ENCODE peak calls at places on chromosomes 11 and 22, in nine cellular contexts. H is naive thymus-derived CD4-positive, alpha-beta T cell; Y is stimulated activated CD4-positive, alpha-beta T cell treated with anti-CD3 and anti-CD28 coated beads, Interleukin-15, amount 100 ng/mL, for 24 hours; F is NCI-H69; O is activated effector memory CD4-positive, alpha-beta T cell treated with Interleukin-2 at 50 U/mL for 16 hours; R is effector CD4-positive, alpha-beta T cell; A is endodermal cell; E is psoas muscle; B is retinal pigment epithelial cell. S is an unnamed sample.
A peak's percentile ranks its signal among the peaks of the same experiment; 100 is the strongest.

GRCh38 chr11:113806403-113806802 is 26.8 kb downstream of the CLDN25 start:
- DNase-seq in H (no peak), Y (peak; percentile 8), F (peak; percentile 73), O (no peak), R (no peak), A (peak; percentile 90), E (no peak), B (no peak), S (no peak)

GRCh38 chr11:126098204-126098769 is 35.6 kb upstream of the CDON start:
- DNase-seq in H (no peak), Y (no peak), F (no peak), O (no peak), R (no peak), A (peak; percentile 46), E (no peak), B (no peak), S (no peak)

GRCh38 chr11:73425118-73425517 is 48.9 kb downstream of the RELT start:
- DNase-seq in H (no peak), Y (no peak), F (no peak), O (no peak), R (no peak), A (no peak), E (no peak), B (no peak), S (no peak)

GRCh38 chr11:66556086-66556485 is 9.4 kb downstream of the ACTN3 start:
- DNase-seq in H (no peak), Y (no peak), F (peak; percentile 66), O (no peak), R (no peak), A (no peak), E (no peak), B (no peak), S (no peak)

GRCh38 chr11:12291767-12292166 is 85.6 kb upstream of the PARVA start:
- DNase-seq in H (no peak), Y (no peak), F (no peak), O (no peak), R (no peak), A (no peak), E (no peak), B (no peak), S (no peak)

GRCh38 chr11:131297441-131297840 is 73.0 kb upstream of the NTM start:
- DNase-seq in H (no peak), Y (no peak), F (no peak), O (no peak), R (no peak), A (no peak), E (no peak), B (no peak), S (no peak)

GRCh38 chr11:70542406-70542805 is 144.1 kb downstream of the CTTN start:
- DNase-seq in H (no peak), Y (no peak), F (no peak), O (no peak), R (no peak), A (no peak), E (peak; percentile 22), B (no peak), S (no peak)

GRCh38 chr22:42959472-42960145 is 55.3 kb downstream of the PACSIN2 start:
- DNase-seq in H (no peak), Y (no peak), F (peak; percentile 41), O (no peak), R (no peak), A (peak; percentile 51), E (no peak), B (peak; percentile 96), S (no peak)

GRCh38 chr11:1760351-1761109 is 3.2 kb downstream of the CTSD start:
- DNase-seq in H (no peak), Y (no peak), F (no peak), O (no peak), R (no peak), A (no peak), E (peak; percentile 97), B (peak; percentile 56), S (no peak)

GRCh38 chr22:29914165-29914564 is 31.2 kb downstream of the MTMR3 start:
- DNase-seq in H (no peak), Y (no peak), F (peak; percentile 40), O (no peak), R (no peak), A (no peak), E (no peak), B (peak; percentile 59), S (no peak)

GRCh38 chr22:41360126-41360525 is 21.6 kb upstream of the TEF start:
- DNase-seq in H (no peak), Y (no peak), F (no peak), O (no peak), R (no peak), A (peak; percentile 84), E (no peak), B (peak; percentile 54), S (no peak)

GRCh38 chr11:112786196-112786595 is 175.0 kb upstream of the NCAM1 start:
- DNase-seq in H (no peak), Y (no peak), F (no peak), O (no peak), R (no peak), A (no peak), E (no peak), B (no peak), S (no peak)

GRCh38 chr11:111344032-111344431 is 35.0 kb downstream of the POU2AF1 start:
- DNase-seq in H (no peak), Y (no peak), F (peak; percentile 38), O (no peak), R (no peak), A (peak; percentile 38), E (peak; percentile 78), B (no peak), S (no peak)

GRCh38 chr11:16326679-16327297 is 29.6 kb downstream of the SOX6 start:
- DNase-seq in H (no peak), Y (no peak), F (no peak), O (no peak), R (no peak), A (no peak), E (no peak), B (no peak), S (no peak)

GRCh38 chr11:68010058-68011041 is at the start of gene ALDH3B1:
- DNase-seq in H (no peak), Y (no peak), F (peak; percentile 61), O (no peak), R (no peak), A (peak; percentile 86), E (peak; percentile 96), B (peak; percentile 67), S (peak; percentile 54)

GRCh38 chr11:720642-721346 is 14.8 kb downstream of the EPS8L2 start:
- DNase-seq in H (no peak), Y (peak; percentile 47), F (peak; percentile 90), O (no peak), R (peak; percentile 57), A (peak; percentile 97), E (no peak), B (no peak), S (no peak)

GRCh38 chr11:80371931-80372330 is 931.1 kb upstream of the TENM4 start:
- DNase-seq in H (no peak), Y (no peak), F (no peak), O (no peak), R (no peak), A (no peak), E (no peak), B (no peak), S (no peak)

GRCh38 chr11:16739326-16739875 is 954 bp downstream of the C11orf58 start:
- DNase-seq in H (no peak), Y (no peak), F (peak; percentile 54), O (no peak), R (no peak), A (no peak), E (no peak), B (no peak), S (no peak)

GRCh38 chr22:48224332-48224731 is 1461.9 kb downstream of the TBC1D22A start:
- DNase-seq in H (no peak), Y (no peak), F (no peak), O (no peak), R (no peak), A (no peak), E (no peak), B (no peak), S (no peak)

GRCh38 chr11:114152162-114152561 is 92.7 kb downstream of the ZBTB16 start:
- DNase-seq in H (no peak), Y (no peak), F (no peak), O (no peak), R (no peak), A (no peak), E (no peak), B (no peak), S (no peak)

GRCh38 chr11:114166389-114166788 is 106.9 kb downstream of the ZBTB16 start:
- DNase-seq in H (no peak), Y (no peak), F (peak; percentile 49), O (no peak), R (no peak), A (no peak), E (no peak), B (no peak), S (no peak)

GRCh38 chr11:10654211-10655150 is 39.1 kb downstream of the IRAG1 start:
- DNase-seq in H (peak; percentile 58), Y (peak; percentile 38), F (peak; percentile 58), O (no peak), R (peak; percentile 16), A (peak; percentile 68), E (no peak), B (no peak), S (no peak)

GRCh38 chr11:70483077-70483861 is 84.9 kb downstream of the CTTN start:
- DNase-seq in H (no peak), Y (no peak), F (peak; percentile 91), O (no peak), R (no peak), A (peak; percentile 71), E (no peak), B (peak; percentile 81), S (no peak)

GRCh38 chr22:48494256-48494967 is 1333.3 kb downstream of the BRD1 start:
- DNase-seq in H (no peak), Y (no peak), F (no peak), O (no peak), R (no peak), A (peak; percentile 35), E (peak; percentile 28), B (no peak), S (no peak)

GRCh38 chr11:106925245-106925644 is 93.0 kb downstream of the GUCY1A2 start:
- DNase-seq in H (no peak), Y (no peak), F (no peak), O (no peak), R (no peak), A (no peak), E (no peak), B (no peak), S (no peak)

GRCh38 chr22:50507421-50507990 is at the start of gene LMF2:
- DNase-seq in H (peak; percentile 91), Y (peak; percentile 94), F (peak; percentile 97), O (peak; percentile 94), R (peak; percentile 88), A (peak; percentile 99), E (peak; percentile 96), B (no peak), S (peak; percentile 90)